ENCODE peak calls at places on chromosomes 4 and X, in four cellular contexts. C, L, J and X are unnamed samples.
A peak's percentile ranks its signal among the peaks of the same experiment; 100 is the strongest.

GRCh38 chrX:149715468-149715867 is 3.6 kb downstream of the MAGEA11 start:
- DNase-seq in J (no peak), L (no peak), C (no peak), X (no peak)

GRCh38 chr4:92246384-92246783 is 57.4 kb upstream of the GRID2 start:
- DNase-seq in C (no peak), L (no peak), J (no peak), X (no peak)

GRCh38 chrX:46770006-46770816 is 11.3 kb upstream of the SLC9A7 start:
- DNase-seq in L (peak; percentile 16), C (no peak), J (no peak), X (no peak)

GRCh38 chr4:97073194-97073593 is 1070.1 kb downstream of the STPG2 start:
- DNase-seq in L (no peak), C (no peak), J (no peak), X (no peak)

GRCh38 chr4:146222313-146222712 is 8.0 kb downstream of the REELD1 start:
- DNase-seq in L (peak; percentile 41), J (no peak), C (no peak), X (no peak)

GRCh38 chrX:70042399-70043371 is 7.1 kb downstream of the AWAT2 start:
- DNase-seq in L (no peak), C (no peak), J (no peak), X (no peak)

GRCh38 chr4:152590179-152591031 is 54.5 kb upstream of the FBXW7 start:
- DNase-seq in C (no peak), L (peak; percentile 89), J (no peak), X (no peak)

GRCh38 chrX:40267334-40268118 is 169.8 kb upstream of the BCOR start:
- DNase-seq in C (no peak), J (no peak), L (no peak), X (peak; percentile 28)

GRCh38 chr4:98516441-98517323 is 141.7 kb downstream of the TSPAN5 start:
- DNase-seq in J (no peak), C (no peak), L (no peak), X (no peak)

GRCh38 chrX:44020693-44021092 is 47.5 kb upstream of the NDP start:
- DNase-seq in L (no peak), C (no peak), J (no peak), X (no peak)

GRCh38 chr4:89056292-89056952 is 563 bp downstream of the FAM13A start:
- DNase-seq in L (no peak), J (no peak), C (no peak), X (no peak)

GRCh38 chr4:37687175-37687525 is 974 bp upstream of the RELL1 start:
- DNase-seq in J (no peak), L (no peak), C (no peak), X (no peak)

GRCh38 chr4:153725070-153725810 is 34.6 kb downstream of the RNF175 start:
- DNase-seq in J (no peak), L (no peak), C (no peak), X (no peak)

GRCh38 chr4:176123710-176124407 is 58.2 kb downstream of the WDR17 start:
- DNase-seq in L (peak; percentile 3), J (peak; percentile 9), C (no peak), X (no peak)

GRCh38 chr4:56958111-56958517 is 19.3 kb downstream of the NOA1 start:
- DNase-seq in L (peak; percentile 83), C (no peak), J (peak; percentile 68), X (peak; percentile 92)

GRCh38 chr4:71290074-71290473 is 48.7 kb upstream of the SLC4A4 start:
- DNase-seq in L (peak; percentile 10), C (no peak), J (no peak), X (no peak)

GRCh38 chrX:17359500-17359899 is 15.5 kb upstream of the NHS start:
- DNase-seq in C (no peak), L (peak; percentile 38), J (no peak), X (no peak)

GRCh38 chr4:52566136-52567031 is 92.7 kb downstream of the USP46 start:
- DNase-seq in L (no peak), C (no peak), J (no peak), X (no peak)

GRCh38 chr4:32985256-32985655 is 2265.1 kb downstream of the PCDH7 start:
- DNase-seq in J (no peak), C (no peak), L (no peak), X (no peak)

GRCh38 chr4:2811830-2812599 is 19.1 kb downstream of the SH3BP2 start:
- DNase-seq in L (no peak), J (peak; percentile 85), C (peak; percentile 67), X (peak; percentile 76)

GRCh38 chrX:68429216-68429615 is 4.1 kb downstream of the OPHN1 start:
- DNase-seq in J (no peak), C (no peak), L (no peak), X (no peak)

GRCh38 chrX:70454441-70455365 is 10.1 kb downstream of the DLG3 start:
- DNase-seq in C (peak; percentile 59), L (peak; percentile 77), J (peak; percentile 91), X (peak; percentile 47)

GRCh38 chrX:77347572-77347971 is 99.6 kb upstream of the FGF16 start:
- DNase-seq in J (no peak), C (no peak), L (no peak), X (no peak)

GRCh38 chr4:38805530-38806145 is 1.0 kb upstream of the TLR1 start:
- DNase-seq in L (no peak), J (peak; percentile 48), C (peak; percentile 16), X (no peak)

GRCh38 chr4:53640576-53641459 is 49.5 kb upstream of the LNX1 start:
- DNase-seq in J (no peak), L (no peak), C (no peak), X (no peak)

GRCh38 chr4:122666527-122667245 is 45.8 kb upstream of the IL21 start:
- DNase-seq in J (no peak), C (no peak), L (peak; percentile 85), X (no peak)

GRCh38 chr4:56723201-56723605 is 42.1 kb upstream of the HOPX start:
- DNase-seq in C (no peak), L (peak; percentile 32), J (no peak), X (no peak)

GRCh38 chr4:48688953-48689352 is 91.1 kb downstream of the FRYL start:
- DNase-seq in L (no peak), C (no peak), J (no peak), X (no peak)

GRCh38 chr4:37802068-37802666 is 24.3 kb upstream of the PGM2 start:
- DNase-seq in J (peak; percentile 68), L (peak; percentile 69), C (no peak), X (peak; percentile 25)

GRCh38 chr4:5804656-5805055 is 88.2 kb downstream of the CRMP1 start:
- DNase-seq in C (no peak), L (no peak), J (no peak), X (no peak)

GRCh38 chr4:139665690-139666529 is at the start of gene MGST2:
- DNase-seq in L (peak; percentile 61), C (peak; percentile 28), J (peak; percentile 91), X (peak; percentile 88)

GRCh38 chr4:180852743-180853142 is 1390.5 kb upstream of the TENM3 start:
- DNase-seq in J (no peak), C (no peak), L (no peak), X (no peak)

GRCh38 chrX:34332336-34332735 is 200.2 kb upstream of the FAM47A start:
- DNase-seq in J (no peak), C (no peak), L (no peak), X (no peak)

GRCh38 chr4:88054909-88055308 is 47.5 kb downstream of the PKD2 start:
- DNase-seq in C (no peak), L (peak; percentile 39), J (peak; percentile 37), X (no peak)

GRCh38 chrX:69320116-69320515 is 154.9 kb upstream of the PJA1 start:
- DNase-seq in C (no peak), J (no peak), L (no peak), X (no peak)

GRCh38 chr4:150256841-150257273 is 178.6 kb downstream of the DCLK2 start:
- DNase-seq in J (peak; percentile 75), L (peak; percentile 91), C (no peak), X (no peak)

GRCh38 chrX:47958943-47959342 is 44.8 kb downstream of the ZNF182 start:
- DNase-seq in L (no peak), C (peak; percentile 10), J (no peak), X (no peak)
- TF ChIP-seq CTCF in L (no peak), C (peak; percentile 21), J (no peak), X (no peak)

GRCh38 chr4:17283832-17284231 is 228.1 kb downstream of the QDPR start:
- DNase-seq in C (no peak), L (no peak), J (no peak), X (no peak)
- H3K4me3 ChIP-seq in C (no peak overlapping the region), L (no peak overlapping the region), J (no peak overlapping the region), X (no peak overlapping the region)

GRCh38 chrX:151975228-151975593 is 735 bp upstream of the GABRE start:
- DNase-seq in L (no peak), C (no peak), J (no peak), X (no peak)
- H3K27me3 ChIP-seq in L (no peaks in the 10 kb centered on the region), C (no peaks in the 10 kb centered on the region), J (no peaks in the 10 kb centered on the region), X (peaks cover 27% of the 10 kb centered on the region)

DNA sequence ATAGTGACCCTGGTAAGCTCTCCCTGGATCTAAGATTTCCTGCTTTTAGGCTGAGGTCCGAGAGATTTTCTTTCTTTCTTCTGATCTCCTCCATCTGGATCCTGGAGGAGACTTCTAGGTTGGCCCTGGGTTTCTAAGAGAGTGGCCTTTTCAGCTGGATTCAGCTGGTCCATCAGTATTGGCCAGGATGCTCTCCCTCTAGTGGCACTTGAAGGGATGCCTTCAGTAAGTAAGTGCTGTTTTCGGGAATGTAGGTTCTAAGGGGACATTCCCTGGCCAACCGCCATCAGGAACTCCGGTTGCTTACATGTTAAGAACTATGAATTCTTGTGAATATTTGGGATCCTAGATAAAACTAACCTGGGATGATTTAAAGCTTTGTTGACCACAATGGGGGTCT is 56.9 kb downstream of the SERTM2 start:
- DNase-seq in L (peak; percentile 8), J (no peak), C (no peak), X (no peak)
- TF ChIP-seq CTCF in L (peak; percentile 49), J (peak; percentile 12), C (no peak), X (no peak)